ENCODE peak calls at places on chromosomes 7 and 10, in five cellular contexts. P is GM12878, C is posterior cingulate gyrus, I is endodermal cell, Z is MCF 10A. M is an unnamed sample.

GRCh38 chr10:79380125-79380917 is 33.1 kb downstream of the PPIF start:
- DNase-seq in P (no peak), C (no peak), I (peak), Z (peak), M (no peak)

GRCh38 chr10:2798340-2798739 is 269.0 kb upstream of the PFKP start:
- DNase-seq in P (no peak), C (no peak), I (no peak), Z (no peak), M (no peak)

GRCh38 chr10:32367793-32368453 is 21.0 kb upstream of the EPC1 start:
- DNase-seq in P (no peak), C (no peak), I (peak), Z (peak), M (peak)

GRCh38 chr7:75963383-75963995 is 30.9 kb downstream of the TMEM120A start:
- DNase-seq in P (no peak), C (no peak), I (no peak), Z (no peak), M (no peak)

GRCh38 chr10:7520496-7521485 is 110.0 kb upstream of the SFMBT2 start:
- DNase-seq in P (peak), C (no peak), I (peak), Z (no peak), M (no peak)

GRCh38 chr7:55348502-55348901 is 16.6 kb upstream of the LANCL2 start:
- DNase-seq in P (no peak), C (no peak), I (no peak), Z (peak), M (peak)

GRCh38 chr10:56547163-56547562 is 186.1 kb upstream of the ZWINT start:
- DNase-seq in P (no peak), C (no peak), I (no peak), Z (no peak), M (no peak)

GRCh38 chr7:143362126-143362961 is at the start of gene FAM131B:
- DNase-seq in P (no peak), C (no peak), I (peak), Z (no peak), M (no peak)

GRCh38 chr10:132467464-132468149 is 70.0 kb upstream of the INPP5A start:
- DNase-seq in P (no peak), C (no peak), I (no peak), Z (no peak), M (no peak)

GRCh38 chr10:78448994-78449418 is 415.3 kb downstream of the RPS24 start:
- DNase-seq in P (no peak), C (no peak), I (no peak), Z (no peak), M (no peak)

GRCh38 chr7:80540841-80541240 is 29.0 kb upstream of the GNAT3 start:
- DNase-seq in P (no peak), C (no peak), I (no peak), Z (no peak), M (no peak)

GRCh38 chr7:28203498-28204240 is 23.1 kb upstream of the JAZF1 start:
- DNase-seq in P (no peak), C (no peak), I (no peak), Z (no peak), M (no peak)

GRCh38 chr7:42972703-42973500 is 40.7 kb downstream of the MRPL32 start:
- DNase-seq in P (no peak), C (no peak), I (no peak), Z (peak), M (peak)

GRCh38 chr10:75396861-75397570 is 4.5 kb downstream of the ZNF503 start:
- DNase-seq in P (no peak), C (no peak), I (no peak), Z (no peak), M (no peak)

GRCh38 chr7:144391823-144392255 is 11.7 kb downstream of the NOBOX start:
- DNase-seq in P (no peak), C (no peak), I (peak), Z (peak), M (peak)

GRCh38 chr7:151372612-151373265 is 31.1 kb downstream of the NUB1 start:
- DNase-seq in P (no peak), C (no peak), I (peak), Z (no peak), M (no peak)

GRCh38 chr10:99375444-99375843 is 46.3 kb downstream of the CNNM1 start:
- DNase-seq in P (no peak), C (no peak), I (no peak), Z (no peak), M (no peak)

GRCh38 chr10:71548494-71548846 is 151.8 kb downstream of the CDH23 start:
- DNase-seq in P (no peak), C (no peak), I (peak), Z (peak), M (no peak)

GRCh38 chr7:47402941-47403340 is 179.0 kb downstream of the TNS3 start:
- DNase-seq in P (no peak), C (no peak), I (peak), Z (no peak), M (no peak)

GRCh38 chr10:96352027-96352426 is 6.8 kb downstream of the OPALIN start:
- DNase-seq in P (no peak), C (no peak), I (no peak), Z (no peak), M (no peak)

GRCh38 chr7:129864042-129864441 is 88.7 kb downstream of the UBE2H start:
- DNase-seq in P (no peak), C (no peak), I (no peak), Z (peak), M (peak)

GRCh38 chr10:110444009-110444347 is 53.7 kb upstream of the DUSP5 start:
- DNase-seq in P (no peak), C (no peak), I (no peak), Z (no peak), M (no peak)

GRCh38 chr10:79407811-79408795 is 37.3 kb downstream of the ZCCHC24 start:
- DNase-seq in P (no peak), C (peak), I (peak), Z (no peak), M (peak)

GRCh38 chr7:135147341-135147898 is 452 bp upstream of the TMEM140 start:
- DNase-seq in P (no peak), C (no peak), I (no peak), Z (no peak), M (peak)

GRCh38 chr10:106500585-106501525 is 663.7 kb downstream of the SORCS1 start:
- DNase-seq in P (no peak), C (no peak), I (no peak), Z (peak), M (no peak)

GRCh38 chr7:28806841-28807240 is 151.3 kb downstream of the TRIL start:
- DNase-seq in P (no peak), C (no peak), I (no peak), Z (peak), M (peak)

GRCh38 chr10:26696786-26697162 is 727 bp upstream of the PDSS1 start:
- DNase-seq in P (peak), C (no peak), I (no peak), Z (peak), M (no peak)

GRCh38 chr10:20853276-20853675 is 43.8 kb downstream of the NEBL start:
- DNase-seq in P (no peak), C (no peak), I (no peak), Z (no peak), M (no peak)

GRCh38 chr7:115260381-115260780 is 338.5 kb downstream of the MDFIC start:
- DNase-seq in P (no peak), C (no peak), I (no peak), Z (no peak), M (no peak)

GRCh38 chr10:5547934-5548660 is 23.3 kb downstream of the CALML3 start:
- DNase-seq in P (no peak), C (no peak), I (no peak), Z (no peak), M (peak)

GRCh38 chr10:74018241-74018640 is 20.3 kb downstream of the VCL start:
- DNase-seq in P (no peak), C (no peak), I (no peak), Z (no peak), M (no peak)

GRCh38 chr10:364267-364775 is 229.1 kb downstream of the ZMYND11 start:
- DNase-seq in P (no peak), C (no peak), I (no peak), Z (no peak), M (no peak)

GRCh38 chr7:36404639-36405408 is 15.2 kb downstream of the ANLN start:
- DNase-seq in P (no peak), C (no peak), I (no peak), Z (no peak), M (peak)

GRCh38 chr10:100148353-100149211 is 37.2 kb downstream of the ERLIN1 start:
- DNase-seq in P (peak), C (no peak), I (no peak), Z (peak), M (peak)

GRCh38 chr7:100895956-100896742 is 461 bp upstream of the ACHE start:
- DNase-seq in P (no peak), C (peak), I (peak), Z (no peak), M (no peak)

GRCh38 chr10:73095479-73096021 is 1.1 kb downstream of the P4HA1 start:
- DNase-seq in P (no peak), C (no peak), I (peak), Z (peak), M (peak)

GRCh38 chr7:15376601-15377000 is 185.2 kb downstream of the AGMO start:
- DNase-seq in P (no peak), C (no peak), I (no peak), Z (no peak), M (no peak)

GRCh38 chr10:58028597-58029366 is 238.9 kb downstream of the IPMK start:
- DNase-seq in P (no peak), C (no peak), I (no peak), Z (peak), M (peak)

M was measured in lung microvascular endothelial cell.